ENCODE peak calls at places on chromosome 16, in four cellular contexts. M, N, F and L are unnamed samples.

GRCh38 chr16:67549936-67550335 is 12.4 kb upstream of the CTCF start:
- DNase-seq in M (no peak), N (no peak), F (no peak), L (no peak)

GRCh38 chr16:19898924-19899604 is 14.4 kb upstream of the GPRC5B start:
- DNase-seq in M (no peak), N (peak; percentile 72), F (peak; percentile 66), L (peak; percentile 55)

GRCh38 chr16:57141822-57142631 is 43.8 kb downstream of the PSME3IP1 start:
- DNase-seq in M (no peak), N (no peak), F (no peak), L (no peak)

GRCh38 chr16:89358030-89359005 is 132.0 kb downstream of the ANKRD11 start:
- DNase-seq in M (no peak), N (no peak), F (no peak), L (no peak)

GRCh38 chr16:5621826-5622225 is 524.2 kb upstream of the EEF2KMT start:
- DNase-seq in M (no peak), N (no peak), F (no peak), L (no peak)

GRCh38 chr16:10250137-10250850 is 68.1 kb upstream of the GRIN2A start:
- DNase-seq in M (no peak), N (no peak), F (no peak), L (no peak)

GRCh38 chr16:10782628-10783027 is 36.0 kb downstream of the TVP23A start:
- DNase-seq in M (no peak), N (no peak), F (no peak), L (no peak)

GRCh38 chr16:73054131-73054496 is 6.2 kb upstream of the ZFHX3 start:
- DNase-seq in M (no peak), N (no peak), F (no peak), L (no peak)

GRCh38 chr16:16045879-16046278 is 96.5 kb downstream of the ABCC1 start:
- DNase-seq in M (no peak), N (no peak), F (no peak), L (peak; percentile 30)

GRCh38 chr16:67399749-67400704 is 6.7 kb upstream of the TPPP3 start:
- DNase-seq in M (no peak), N (no peak), F (no peak), L (no peak)

GRCh38 chr16:84471316-84471715 is 33.1 kb downstream of the MEAK7 start:
- DNase-seq in M (no peak), N (no peak), F (no peak), L (no peak)

GRCh38 chr16:66290431-66290830 is 76.1 kb upstream of the CDH5 start:
- DNase-seq in M (no peak), N (no peak), F (no peak), L (no peak)

GRCh38 chr16:87384162-87384999 is 805 bp upstream of the FBXO31 start:
- DNase-seq in M (no peak), N (no peak), F (peak; percentile 57), L (no peak)

GRCh38 chr16:72986011-72986410 is 61.9 kb downstream of the ZFHX3 start:
- DNase-seq in M (no peak), N (no peak), F (no peak), L (no peak)

GRCh38 chr16:9077001-9077809 is 14.2 kb upstream of the HAPSTR1 start:
- DNase-seq in M (no peak), N (no peak), F (peak; percentile 31), L (no peak)

GRCh38 chr16:539901-540530 is 12.5 kb downstream of the CAPN15 start:
- DNase-seq in M (no peak), N (no peak), F (no peak), L (no peak)

GRCh38 chr16:24962747-24963146 is 52.4 kb downstream of the ARHGAP17 start:
- DNase-seq in M (no peak), N (no peak), F (no peak), L (no peak)

DNA sequence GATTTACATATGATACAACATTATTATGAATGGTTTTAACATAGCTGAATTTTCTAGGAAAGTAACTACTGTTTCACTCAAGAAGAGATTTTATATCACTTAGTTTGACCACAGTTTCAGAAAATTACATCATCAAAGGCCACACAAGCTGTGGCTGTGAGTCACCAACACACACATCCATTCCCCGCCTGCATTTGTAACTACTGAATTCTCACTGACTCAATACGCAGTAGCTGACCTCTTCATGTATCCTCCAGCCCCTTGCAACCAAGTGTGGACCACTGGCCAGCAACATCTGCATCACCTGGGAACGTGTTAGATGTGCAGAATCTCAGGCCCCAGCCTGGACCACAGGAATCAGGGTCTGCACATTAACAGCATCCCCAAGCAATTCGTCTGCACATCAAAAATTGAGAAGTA is 197.6 kb downstream of the XYLT1 start:
- DNase-seq in M (no peak), N (peak; percentile 11), F (peak; percentile 35), L (no peak)
- TF ChIP-seq FOXK2 in M (no peak), N (no peak), F (no peak), L (no peak)

GRCh38 chr16:51022852-51023251 is 128.2 kb downstream of the SALL1 start:
- DNase-seq in M (no peak), N (no peak), F (no peak), L (no peak)
- TF ChIP-seq FOXK2 in M (no peak), N (no peak), F (no peak), L (no peak)

GRCh38 chr16:78984887-78985464 is 615.6 kb downstream of the MAF start:
- DNase-seq in M (no peak), N (no peak), F (peak; percentile 74), L (no peak)

GRCh38 chr16:78987676-78988075 is 612.9 kb downstream of the MAF start:
- DNase-seq in M (no peak), N (no peak), F (peak; percentile 37), L (no peak)

GRCh38 chr16:78985736-78986605 is 614.6 kb downstream of the MAF start:
- DNase-seq in M (no peak), N (no peak), F (no peak), L (no peak)

GRCh38 chr16:78982344-78982743 is 618.2 kb downstream of the MAF start:
- DNase-seq in M (no peak), N (no peak), F (no peak), L (no peak)

DNA sequence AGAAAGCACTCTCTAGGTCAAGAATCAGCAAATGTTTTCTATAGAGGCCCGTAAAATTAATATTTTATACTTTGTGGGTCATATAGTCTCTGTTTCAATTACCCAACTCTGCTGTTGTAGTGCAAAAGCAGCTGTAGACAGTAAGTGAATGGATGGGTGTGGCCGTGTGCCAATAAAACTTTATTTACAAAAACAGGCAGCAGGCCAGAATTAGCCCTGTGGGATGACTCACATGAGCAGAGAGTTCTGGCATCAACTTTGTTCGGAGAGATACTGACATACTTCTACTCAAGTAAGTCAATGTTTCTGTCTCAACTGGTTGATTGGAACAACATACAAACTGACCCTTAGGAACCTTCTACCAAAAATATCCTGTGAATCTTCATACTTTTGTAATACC is 616.2 kb downstream of the MAF start:
- DNase-seq in M (no peak), N (peak; percentile 9), F (no peak), L (no peak)
- TF ChIP-seq FOXK2 in M (no peak), N (no peak), F (no peak), L (no peak)

GRCh38 chr16:55322327-55322726 is 1.7 kb upstream of the IRX6 start:
- DNase-seq in M (no peak), N (no peak), F (no peak), L (no peak)

GRCh38 chr16:55325458-55326109 is 1.6 kb downstream of the IRX6 start:
- DNase-seq in M (no peak), N (no peak), F (no peak), L (no peak)

GRCh38 chr16:55324491-55325447 is 766 bp downstream of the IRX6 start:
- DNase-seq in M (no peak), N (no peak), F (no peak), L (peak; percentile 26)

GRCh38 chr16:55326261-55326802 is 2.3 kb downstream of the IRX6 start:
- DNase-seq in M (no peak), N (no peak), F (no peak), L (no peak)

DNA sequence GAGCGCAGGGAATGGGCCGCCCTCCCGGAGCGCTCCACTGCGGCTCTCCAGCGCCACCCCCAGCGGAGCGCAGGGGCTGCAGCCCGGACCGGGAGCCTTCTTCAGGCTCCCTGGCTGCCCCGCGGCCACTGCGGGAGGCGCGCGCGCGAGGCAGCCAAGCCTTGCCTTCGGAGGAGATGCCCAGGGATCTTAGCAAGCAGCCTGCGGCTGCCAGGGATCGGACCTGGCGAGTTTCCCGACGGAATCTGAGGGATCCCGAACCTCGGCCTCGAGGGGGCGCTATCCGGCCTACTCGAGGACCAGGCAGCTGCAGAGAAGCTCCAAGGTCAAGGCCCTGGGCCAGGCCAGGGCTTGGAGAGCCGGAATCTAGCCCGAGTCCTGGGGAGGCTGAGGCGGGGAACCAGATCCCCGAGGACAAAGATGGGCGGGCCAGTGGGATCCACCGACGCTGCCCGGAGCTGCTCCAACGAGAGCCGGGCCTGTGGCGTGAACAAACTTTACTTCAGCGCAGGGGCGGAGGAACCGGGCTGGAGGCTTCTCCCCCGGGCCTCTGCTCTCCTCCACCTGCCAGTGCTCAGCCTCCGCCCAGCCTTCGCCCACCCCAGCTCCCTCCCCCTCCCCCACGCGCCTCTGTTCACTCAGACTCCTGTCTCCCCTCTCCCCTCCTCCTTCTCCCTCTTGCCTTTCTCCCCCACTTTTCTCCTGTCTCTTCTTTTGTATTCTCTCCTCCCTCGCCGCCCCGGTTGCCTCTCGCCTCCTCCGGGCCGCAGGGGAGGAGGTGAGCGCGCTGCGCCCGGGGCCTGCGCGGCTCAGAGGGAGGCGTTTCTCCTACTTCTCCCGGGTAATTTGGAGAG is at the start of gene IRX6:
- DNase-seq in M (no peak), N (peak; percentile 18), F (no peak), L (peak; percentile 76)
- TF ChIP-seq FOXK2 in M (no peak), N (no peak), F (no peak), L (no peak)

DNA sequence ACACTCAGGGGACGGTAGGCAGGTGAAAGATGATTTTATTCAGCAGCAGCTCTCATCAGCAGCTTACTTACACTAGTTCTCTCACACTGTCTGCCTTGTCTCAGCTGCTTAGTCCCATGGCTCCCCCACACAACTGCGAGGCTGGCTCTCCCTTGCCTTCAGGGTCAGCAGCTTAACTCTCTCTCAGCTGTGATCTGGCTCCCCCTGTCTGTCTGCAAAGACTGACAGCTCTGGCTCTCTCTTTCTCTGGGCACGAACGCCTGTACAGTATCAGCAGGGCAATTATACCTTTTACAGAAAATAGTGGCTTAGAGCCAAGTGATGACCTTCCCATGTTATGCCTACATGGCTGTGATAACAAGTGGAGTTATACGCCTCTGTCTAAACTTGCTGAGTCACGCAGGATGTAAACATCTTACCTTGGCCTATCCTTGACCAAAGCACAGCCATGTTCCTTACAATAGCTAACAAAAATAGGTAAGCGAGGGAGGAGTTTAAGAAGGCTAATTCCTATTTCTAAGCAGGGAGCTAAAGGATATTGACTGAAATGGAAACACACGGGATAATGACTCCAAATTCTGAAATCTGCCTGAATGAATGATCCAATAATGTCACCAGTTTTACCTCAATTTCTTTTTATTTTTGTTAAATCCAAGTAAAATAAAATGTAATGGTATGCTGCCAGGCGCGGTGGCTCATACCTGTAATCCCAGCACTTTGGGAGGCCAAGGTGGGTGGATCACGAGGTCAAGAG is 1.1 kb upstream of the NDUFAB1 start:
- DNase-seq in M (no peak), N (peak; percentile 90), F (peak; percentile 71), L (peak; percentile 52)
- TF ChIP-seq FOXK2 in M (no peak), N (peak; percentile 98), F (no peak), L (no peak)

DNA sequence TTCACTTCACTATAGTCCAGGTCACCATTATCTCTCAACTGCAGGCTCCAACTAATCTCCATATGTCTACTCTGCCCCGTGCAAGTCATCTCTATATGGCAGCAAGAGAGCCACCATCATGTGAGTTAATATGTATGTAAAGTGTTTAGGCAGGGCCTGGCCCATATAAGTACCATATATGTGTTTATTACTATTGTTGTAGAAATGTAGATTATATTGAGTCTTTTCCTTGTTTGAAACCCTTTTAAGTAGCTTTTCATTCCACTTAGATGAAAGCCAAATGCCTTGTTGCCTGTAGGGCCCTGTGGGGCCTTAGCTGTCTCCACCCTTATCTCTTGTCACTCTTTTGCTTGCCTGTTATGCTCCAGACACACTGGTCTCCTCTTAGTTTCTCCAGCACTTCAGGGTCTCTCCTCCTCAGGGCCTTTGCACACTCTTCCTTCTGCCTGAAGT is 164.0 kb downstream of the PHKB start:
- DNase-seq in M (no peak), N (peak; percentile 85), F (no peak), L (no peak)
- TF ChIP-seq FOXK2 in M (no peak), N (no peak), F (no peak), L (no peak)